ENCODE peak calls at places on chromosome 10, in eight cellular contexts. F, D, O, S, T, Q, J and X are unnamed samples.

GRCh38 chr10:127337801-127338200 is 141.4 kb upstream of the INSYN2A start:
- DNase-seq in F (peak), D (no peak), O (no peak), S (peak), T (no peak), Q (no peak), J (no peak), X (no peak)

GRCh38 chr10:60454336-60454735 is 64.7 kb upstream of the ANK3 start:
- DNase-seq in F (peak), D (no peak), O (no peak), S (no peak), T (no peak), Q (no peak), J (no peak), X (no peak)

GRCh38 chr10:93746844-93747284 is 10.9 kb upstream of the LGI1 start:
- DNase-seq in F (peak), D (peak), O (peak), S (no peak), T (no peak), Q (no peak), J (no peak), X (no peak)

GRCh38 chr10:122348512-122348911 is 26.0 kb upstream of the PLEKHA1 start:
- DNase-seq in F (peak), D (no peak), O (no peak), S (no peak), T (no peak), Q (no peak), J (no peak), X (peak)

GRCh38 chr10:62582804-62583208 is 208.6 kb downstream of the ZNF365 start:
- DNase-seq in F (no peak), D (no peak), O (peak), S (peak), T (peak), Q (peak), J (no peak), X (peak)

GRCh38 chr10:112052176-112052575 is 131.4 kb downstream of the GPAM start:
- DNase-seq in F (no peak), D (no peak), O (no peak), S (no peak), T (no peak), Q (no peak), J (no peak), X (no peak)

GRCh38 chr10:129914153-129914855 is 49.8 kb downstream of the EBF3 start:
- DNase-seq in F (no peak), D (no peak), O (no peak), S (no peak), T (peak), Q (no peak), J (no peak), X (no peak)

GRCh38 chr10:22959950-22960349 is 32.1 kb downstream of the ARMC3 start:
- DNase-seq in F (no peak), D (no peak), O (no peak), S (no peak), T (no peak), Q (no peak), J (no peak), X (no peak)

GRCh38 chr10:49526624-49527023 is 12.3 kb downstream of the ERCC6 start:
- DNase-seq in F (no peak), D (no peak), O (peak), S (no peak), T (no peak), Q (no peak), J (no peak), X (no peak)

GRCh38 chr10:117662126-117662525 is 119.6 kb downstream of the EMX2 start:
- DNase-seq in F (no peak), D (no peak), O (no peak), S (no peak), T (no peak), Q (no peak), J (no peak), X (no peak)

GRCh38 chr10:83612050-83612449 is 527.3 kb upstream of the GHITM start:
- DNase-seq in F (no peak), D (no peak), O (no peak), S (no peak), T (no peak), Q (no peak), J (no peak), X (no peak)

GRCh38 chr10:23351914-23352313 is 7.3 kb upstream of the C10orf67 start:
- DNase-seq in F (no peak), D (no peak), O (no peak), S (no peak), T (no peak), Q (no peak), J (no peak), X (no peak)

GRCh38 chr10:124291009-124291671 is 127.6 kb downstream of the OAT start:
- DNase-seq in F (no peak), D (no peak), O (peak), S (no peak), T (peak), Q (peak), J (no peak), X (no peak)

GRCh38 chr10:90018819-90019218 is 317.4 kb downstream of the KIF20B start:
- DNase-seq in F (no peak), D (peak), O (no peak), S (no peak), T (no peak), Q (no peak), J (no peak), X (no peak)

GRCh38 chr10:60426425-60426824 is 36.8 kb upstream of the ANK3 start:
- DNase-seq in F (no peak), D (no peak), O (no peak), S (no peak), T (no peak), Q (no peak), J (no peak), X (no peak)

GRCh38 chr10:24723386-24723787 is 300 bp downstream of the ARHGAP21 start:
- DNase-seq in F (peak), D (peak), O (no peak), S (no peak), T (no peak), Q (no peak), J (peak), X (peak)

GRCh38 chr10:75079436-75080083 is 31.9 kb upstream of the SAMD8 start:
- DNase-seq in F (peak), D (no peak), O (no peak), S (no peak), T (no peak), Q (no peak), J (no peak), X (no peak)
- TF ChIP-seq CTCF in F (no peak), D (no peak), O (no peak), S (no peak), T (no peak), Q (no peak), J (no peak), X (no peak)

DNA sequence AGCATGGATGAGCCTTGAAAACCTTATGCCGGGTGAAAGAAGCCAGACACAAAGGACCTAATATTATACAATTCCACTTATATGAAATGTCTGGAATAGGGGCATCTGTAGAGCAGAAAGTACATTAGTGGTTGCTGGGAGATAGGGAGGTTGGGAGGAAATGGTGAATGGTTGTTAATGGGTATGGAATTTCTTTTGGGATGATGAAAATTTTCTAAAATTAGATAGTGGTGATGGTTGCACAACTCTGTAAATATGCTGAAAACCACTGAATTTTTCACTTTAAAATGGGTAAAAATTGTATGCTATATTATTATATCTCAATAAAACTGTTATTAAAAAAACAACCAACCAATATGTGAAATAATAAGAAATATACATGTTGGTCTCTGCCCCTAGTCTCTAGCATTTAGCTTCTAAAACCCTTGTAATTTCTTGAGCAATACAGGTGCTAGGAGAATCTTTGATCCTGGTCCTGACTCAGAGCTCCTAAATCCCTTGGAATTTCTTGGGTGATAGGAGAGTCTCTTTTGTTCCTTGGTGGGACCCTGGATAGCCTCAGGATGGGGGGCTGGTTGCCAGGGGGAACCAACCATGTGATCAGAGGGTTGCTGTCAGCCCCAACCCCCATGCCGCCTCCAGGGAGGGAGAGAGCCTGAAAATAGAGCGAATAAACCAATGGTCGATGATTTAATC is 64.0 kb downstream of the TACR2 start:
- DNase-seq in F (no peak), D (no peak), O (no peak), S (no peak), T (no peak), Q (no peak), J (no peak), X (no peak)
- H3K27ac ChIP-seq in F (no peak), D (no peak), O (no peak), S (no peak), T (no peak), Q (no peak), J (no peak), X (no peak)

GRCh38 chr10:50927522-50928189 is 42.2 kb upstream of the A1CF start:
- DNase-seq in F (no peak), D (no peak), O (no peak), S (no peak), T (no peak), Q (no peak), J (no peak), X (no peak)

GRCh38 chr10:50936335-50936734 is 50.9 kb upstream of the A1CF start:
- DNase-seq in F (no peak), D (no peak), O (no peak), S (no peak), T (no peak), Q (no peak), J (no peak), X (no peak)

GRCh38 chr10:50929670-50930069 is 44.2 kb upstream of the A1CF start:
- DNase-seq in F (no peak), D (peak), O (no peak), S (no peak), T (no peak), Q (no peak), J (no peak), X (no peak)

GRCh38 chr10:50928190-50928552 is 42.7 kb upstream of the A1CF start:
- DNase-seq in F (no peak), D (no peak), O (no peak), S (no peak), T (no peak), Q (no peak), J (no peak), X (no peak)

GRCh38 chr10:50932113-50932512 is 46.7 kb upstream of the A1CF start:
- DNase-seq in F (no peak), D (no peak), O (no peak), S (no peak), T (no peak), Q (no peak), J (no peak), X (no peak)
- TF ChIP-seq CTCF in F (no peak), D (no peak), O (no peak), S (no peak), T (no peak), Q (no peak), J (no peak), X (no peak)

GRCh38 chr10:14617125-14617524 is 157.6 kb downstream of the FAM107B start:
- DNase-seq in F (no peak), D (no peak), O (no peak), S (no peak), T (no peak), Q (no peak), J (no peak), X (no peak)
- H3K27ac ChIP-seq in F (no peak), D (no peak), O (no peak), S (no peak), T (no peak), Q (no peak), J (no peak), X (no peak)

DNA sequence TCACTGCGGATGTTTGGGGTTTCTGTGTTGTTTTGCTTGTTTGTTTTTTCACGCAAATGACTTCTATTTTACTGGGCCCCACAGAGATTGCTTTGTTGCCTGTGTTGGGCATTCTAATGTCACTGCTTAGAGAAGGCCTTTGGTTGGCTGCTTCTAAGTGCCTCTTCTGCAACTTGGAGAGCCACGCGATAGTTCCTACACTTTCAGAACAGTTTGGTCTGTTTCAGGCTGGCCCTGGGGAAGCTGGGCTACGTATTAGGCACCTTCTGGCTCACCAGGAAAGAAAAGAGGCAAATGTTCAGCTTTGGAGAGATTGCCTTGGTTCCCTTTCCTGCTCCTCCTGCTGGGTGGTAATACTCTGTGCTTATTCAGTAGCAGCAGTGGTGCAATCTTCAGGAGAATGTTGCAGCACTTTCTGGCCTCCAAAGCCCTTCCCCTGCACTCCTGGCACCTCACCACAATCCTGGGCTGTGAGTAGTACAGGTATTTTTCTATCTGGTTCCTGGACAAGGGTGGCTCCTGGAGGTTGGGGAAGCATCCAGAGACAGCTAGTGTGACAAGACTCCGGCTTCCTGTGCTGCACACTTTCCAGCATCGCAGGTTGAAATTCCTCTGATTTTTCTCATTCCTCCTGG is 1.2 kb downstream of the ANTXRL start:
- DNase-seq in F (no peak), D (no peak), O (no peak), S (no peak), T (peak), Q (peak), J (no peak), X (peak)
- TF ChIP-seq CTCF in F (no peak), D (no peak), O (no peak), S (no peak), T (no peak), Q (no peak), J (no peak), X (no peak)

GRCh38 chr10:77240959-77241358 is 396.6 kb downstream of the KCNMA1 start:
- DNase-seq in F (no peak), D (no peak), O (no peak), S (no peak), T (no peak), Q (no peak), J (no peak), X (no peak)
- H3K27ac ChIP-seq in F (no peak), D (no peak), O (no peak), S (peak), T (no peak), Q (no peak), J (no peak), X (no peak)

DNA sequence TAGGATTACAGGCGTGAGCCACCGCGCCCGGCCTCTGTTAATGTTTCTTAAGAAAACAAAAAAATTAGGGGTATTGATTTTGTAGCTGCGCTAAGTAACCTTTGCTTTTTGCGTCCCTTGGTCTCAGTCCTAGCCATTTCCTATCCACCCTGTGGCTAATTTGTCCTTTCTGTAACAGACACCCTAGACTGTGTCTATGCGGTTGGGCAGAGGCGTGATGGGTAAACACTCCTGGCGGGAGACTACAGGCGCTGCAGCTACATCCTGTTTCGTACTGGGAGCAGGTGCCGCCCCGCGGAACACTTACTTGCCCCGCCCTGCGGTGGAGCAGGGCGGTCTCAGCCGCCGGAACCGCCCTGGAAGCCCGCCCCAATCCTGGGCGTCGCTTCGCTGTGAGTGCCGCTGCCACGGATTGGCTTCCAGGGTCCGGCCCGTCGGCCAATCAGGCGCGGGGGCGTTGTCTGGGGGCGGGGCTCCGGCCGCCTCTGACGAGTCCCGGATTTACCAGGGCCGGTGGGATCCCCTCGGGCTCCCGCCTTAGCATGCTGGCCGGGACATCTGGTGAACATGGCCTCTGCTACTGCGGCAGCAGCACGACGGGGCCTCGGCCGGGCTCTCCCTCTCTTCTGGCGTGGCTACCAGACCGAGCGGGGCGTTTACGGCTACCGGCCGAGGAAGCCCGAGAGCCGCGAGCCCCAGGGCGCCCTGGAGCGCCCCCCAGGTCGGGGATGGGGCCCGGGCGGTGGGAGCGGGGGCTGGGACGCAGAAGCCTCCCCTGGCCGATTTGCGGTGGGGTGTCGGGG is at the start of gene DHTKD1:
- DNase-seq in F (peak), D (peak), O (peak), S (peak), T (peak), Q (peak), J (peak), X (peak)
- TF ChIP-seq CTCF in F (peak), D (peak), O (peak), S (peak), T (peak), Q (peak), J (peak), X (peak)

GRCh38 chr10:33302188-33302829 is 32.2 kb downstream of the NRP1 start:
- DNase-seq in F (no peak), D (no peak), O (no peak), S (no peak), T (no peak), Q (no peak), J (no peak), X (no peak)
- H3K27ac ChIP-seq in F (no peak), D (no peak), O (peak), S (peak), T (peak), Q (no peak), J (no peak), X (peak)

GRCh38 chr10:99328579-99329237 is 448 bp upstream of the CNNM1 start:
- DNase-seq in F (no peak), D (no peak), O (no peak), S (peak), T (no peak), Q (no peak), J (no peak), X (no peak)
- TF ChIP-seq CTCF in F (no peak), D (no peak), O (no peak), S (no peak), T (no peak), Q (no peak), J (no peak), X (no peak)

GRCh38 chr10:98312816-98313215 is 44.8 kb upstream of the LOXL4 start:
- DNase-seq in F (no peak), D (no peak), O (no peak), S (no peak), T (no peak), Q (no peak), J (no peak), X (no peak)
- H3K27ac ChIP-seq in F (no peak), D (no peak), O (no peak), S (no peak), T (no peak), Q (no peak), J (no peak), X (no peak)